ENCODE peak calls at places on chromosomes 3 and 15, in five cellular contexts. F is psoas muscle, A is kidney, X is uterus, G is Panc1. Z is an unnamed sample.
A peak's percentile ranks its signal among the peaks of the same experiment; 100 is the strongest.

GRCh38 chr3:123791898-123792297 is 92.2 kb downstream of the MYLK start:
- DNase-seq in G (no peak), X (no peak), F (no peak), A (no peak), Z (no peak)

GRCh38 chr3:17730318-17730967 is 12.0 kb downstream of the TBC1D5 start:
- DNase-seq in A (no peak), G (no peak), F (no peak), X (no peak), Z (no peak)

GRCh38 chr3:111801697-111802655 is 57.1 kb upstream of the PHLDB2 start:
- DNase-seq in X (no peak), G (no peak), F (no peak), A (no peak), Z (no peak)

GRCh38 chr3:82509951-82510603 is 748.6 kb upstream of the GBE1 start:
- DNase-seq in X (no peak), F (no peak), G (no peak), A (peak; percentile 45), Z (no peak)

GRCh38 chr15:58701376-58701775 is 48.1 kb downstream of the ADAM10 start:
- DNase-seq in X (no peak), F (no peak), G (no peak), A (no peak), Z (no peak)

GRCh38 chr3:169044341-169045113 is 619.0 kb downstream of the MECOM start:
- DNase-seq in G (no peak), F (no peak), A (no peak), X (no peak), Z (no peak)

GRCh38 chr3:194879991-194880939 is 194.6 kb downstream of the FAM43A start:
- DNase-seq in G (no peak), X (peak; percentile 44), F (no peak), A (peak; percentile 81), Z (no peak)

GRCh38 chr3:170907519-170908234 is 760 bp downstream of the EIF5A2 start:
- DNase-seq in X (no peak), F (no peak), A (peak; percentile 55), G (no peak), Z (no peak)

GRCh38 chr3:127423856-127424765 is 136.3 kb upstream of the PRR20G start:
- DNase-seq in A (peak; percentile 42), X (no peak), G (no peak), F (no peak), Z (no peak)

GRCh38 chr15:91127236-91127914 is 27.3 kb downstream of the SV2B start:
- DNase-seq in A (no peak), F (no peak), X (no peak), G (no peak), Z (no peak)

GRCh38 chr3:50913279-50913678 is 238.6 kb downstream of the DOCK3 start:
- DNase-seq in A (no peak), G (no peak), X (no peak), F (no peak), Z (peak; percentile 50)

GRCh38 chr15:84079885-84080777 is 155.4 kb upstream of the GOLGA6L4 start:
- DNase-seq in G (no peak), F (peak; percentile 52), X (no peak), A (peak; percentile 73), Z (peak; percentile 59)

GRCh38 chr3:100682854-100683760 is 26.2 kb upstream of the TFG start:
- DNase-seq in G (no peak), F (no peak), A (peak; percentile 70), X (no peak), Z (no peak)

GRCh38 chr3:130386604-130387263 is 41.3 kb downstream of the COL6A5 start:
- DNase-seq in G (no peak), A (no peak), X (no peak), F (no peak), Z (no peak)

GRCh38 chr3:58135712-58136543 is 74.8 kb downstream of the DNASE1L3 start:
- DNase-seq in X (no peak), G (no peak), A (no peak), F (no peak), Z (no peak)
- TF ChIP-seq CTCF in X (no peak), G (peak; percentile 43), A (peak; percentile 7), F (no peak), Z (peak; percentile 16)

GRCh38 chr3:107975529-107976203 is 115.2 kb downstream of the CD47 start:
- DNase-seq in X (no peak), A (no peak), F (no peak), G (no peak), Z (no peak)
- H3K27ac ChIP-seq in X (no peak overlapping the region), A (no peak overlapping the region), F (no peak overlapping the region), G (no peak overlapping the region), Z (no peak overlapping the region)

GRCh38 chr3:134049676-134050075 is 20.0 kb upstream of the SLCO2A1 start:
- DNase-seq in X (no peak), A (no peak), G (no peak), F (no peak), Z (no peak)

GRCh38 chr3:134040066-134040465 is 10.3 kb upstream of the SLCO2A1 start:
- DNase-seq in A (no peak), X (no peak), F (no peak), G (no peak), Z (no peak)

GRCh38 chr3:134039161-134039862 is 9.6 kb upstream of the SLCO2A1 start:
- DNase-seq in F (no peak), G (no peak), X (no peak), A (no peak), Z (no peak)

GRCh38 chr3:134048278-134048996 is 18.7 kb upstream of the SLCO2A1 start:
- DNase-seq in F (no peak), X (no peak), A (no peak), G (no peak), Z (no peak)

DNA sequence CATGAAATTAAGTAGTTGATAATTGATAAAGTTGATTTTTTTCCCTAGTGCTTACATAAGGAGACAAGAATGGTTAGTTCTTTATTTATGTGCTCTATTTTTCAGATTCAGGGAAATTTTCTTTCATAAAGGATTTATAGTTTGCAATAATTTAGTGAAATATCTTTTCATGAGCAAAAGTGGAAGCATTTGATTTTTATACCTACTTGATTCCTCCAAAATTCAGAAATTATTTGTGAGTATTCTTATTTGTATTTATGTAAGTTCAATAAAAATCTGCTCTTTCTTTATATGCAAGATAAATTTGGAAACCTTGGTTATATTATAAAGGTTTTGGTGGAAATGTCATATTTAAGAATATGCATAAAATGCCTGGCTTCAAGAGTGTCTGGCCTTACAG is 14.7 kb upstream of the SLCO2A1 start:
- DNase-seq in G (no peak), A (no peak), X (no peak), F (no peak), Z (no peak)
- H3K9me3 ChIP-seq in G (peaks cover 26% of the 10 kb centered on the region), A (no peaks in the 10 kb centered on the region), X (no peaks in the 10 kb centered on the region), F (peaks cover 6% of the 10 kb centered on the region), Z (peaks cover 17% of the 10 kb centered on the region)

GRCh38 chr15:57527382-57528091 is 64.2 kb upstream of the MYZAP start:
- DNase-seq in G (peak; percentile 42), F (no peak), X (no peak), A (no peak), Z (no peak)

GRCh38 chr15:57526076-57526475 is 65.6 kb upstream of the MYZAP start:
- DNase-seq in G (no peak), F (no peak), X (no peak), A (no peak), Z (no peak)

GRCh38 chr15:57526615-57527014 is 65.1 kb upstream of the MYZAP start:
- DNase-seq in G (no peak), X (no peak), F (no peak), A (no peak), Z (no peak)

GRCh38 chr15:57529748-57530147 is 62.0 kb upstream of the MYZAP start:
- DNase-seq in X (no peak), F (no peak), A (no peak), G (no peak), Z (no peak)

DNA sequence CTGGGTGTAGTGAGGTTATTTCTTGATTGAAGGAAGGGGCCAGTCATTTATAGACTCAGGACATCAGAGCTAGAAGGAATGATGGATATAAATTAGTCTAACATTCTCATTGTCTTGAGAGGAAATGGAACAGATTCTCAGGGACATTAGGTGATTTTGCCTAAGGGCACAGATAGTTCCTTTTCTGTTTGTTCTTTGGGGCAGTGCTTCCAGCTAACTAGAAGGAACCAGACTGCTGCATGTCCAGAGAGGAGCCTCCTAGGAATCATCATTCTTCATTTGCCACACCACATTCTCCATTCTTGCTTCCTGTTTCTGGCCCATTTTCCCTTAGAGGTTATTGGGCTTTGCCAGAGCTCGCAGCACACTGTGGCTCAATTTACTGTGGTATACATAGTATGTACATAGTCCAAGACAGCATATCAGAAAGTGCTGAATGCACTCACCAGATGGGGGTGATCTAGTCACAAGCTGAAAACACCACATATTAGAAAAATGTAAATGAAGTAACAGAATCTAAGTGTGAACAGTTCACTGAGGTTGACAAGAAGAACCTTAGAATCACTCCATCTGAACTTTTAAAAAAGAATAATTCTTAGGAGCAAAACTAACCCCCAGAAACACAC is 62.7 kb upstream of the MYZAP start:
- DNase-seq in X (no peak), F (no peak), G (no peak), A (no peak), Z (no peak)
- TF ChIP-seq CTCF in X (no peak), F (no peak), G (peak; percentile 4), A (no peak), Z (no peak)

GRCh38 chr3:23820888-23821287 is 15.1 kb downstream of the UBE2E1 start:
- DNase-seq in X (no peak), G (no peak), F (no peak), A (no peak), Z (no peak)
- H3K27ac ChIP-seq in X (no peak overlapping the region), G (no peak overlapping the region), F (no peak overlapping the region), A (no peak overlapping the region), Z (no peak overlapping the region)

GRCh38 chr15:20344601-20345400 is 196.8 kb downstream of the GOLGA6L6 start:
- DNase-seq in F (peak; percentile 48), A (peak; percentile 70), G (no peak), X (no peak), Z (no peak)
- H3K9me3 ChIP-seq in F (no peaks in the 10 kb centered on the region), A (no peaks in the 10 kb centered on the region), G (no peaks in the 10 kb centered on the region), X (peaks cover 12% of the 10 kb centered on the region), Z (peaks cover 7% of the 10 kb centered on the region)

DNA sequence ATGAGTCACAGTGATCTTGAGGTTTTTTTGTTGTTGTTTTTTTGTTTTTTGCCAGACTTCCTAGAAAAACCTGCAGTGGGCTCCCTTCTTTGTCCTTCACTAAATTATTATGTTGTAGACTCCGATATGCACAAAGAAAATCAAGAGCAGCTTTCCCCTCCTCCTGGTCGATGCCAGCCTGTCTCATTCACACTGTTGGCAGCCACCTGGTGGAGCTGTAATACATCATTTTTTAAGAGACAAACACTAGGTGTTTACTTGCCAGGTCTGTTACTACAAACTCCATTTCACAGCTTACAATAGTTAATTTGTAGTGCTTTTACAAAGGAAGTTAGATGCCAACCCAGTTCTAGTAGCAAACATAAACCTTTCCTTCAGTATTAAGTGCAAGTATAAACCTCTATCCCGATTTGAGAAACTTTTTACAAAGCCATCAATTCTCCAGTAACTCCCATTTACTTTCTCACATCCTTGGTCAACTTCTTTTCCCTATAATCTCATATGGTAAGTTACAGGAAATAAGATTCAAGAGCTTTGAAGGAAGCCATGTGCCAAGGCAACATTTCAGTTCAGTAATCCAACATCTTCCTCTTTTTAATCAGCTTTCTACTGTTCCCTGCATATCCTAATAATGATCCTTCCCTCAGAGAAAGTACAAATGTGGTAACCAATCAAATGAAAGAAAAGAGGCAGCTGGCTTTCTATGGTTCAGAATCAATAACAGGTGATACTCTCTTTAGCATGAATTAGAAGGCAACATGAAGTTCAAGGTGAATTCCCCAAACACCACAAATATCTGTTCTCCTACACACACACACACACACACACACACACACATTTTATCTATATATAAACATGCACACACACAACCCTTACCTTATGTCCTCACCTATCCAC is 14.0 kb downstream of the AAGAB start:
- DNase-seq in G (no peak), F (no peak), X (no peak), A (no peak), Z (no peak)
- TF ChIP-seq CTCF in G (peak; percentile 72), F (peak; percentile 23), X (no peak), A (peak; percentile 45), Z (peak; percentile 23)

GRCh38 chr3:11452988-11453847 is 181.0 kb downstream of the ATG7 start:
- DNase-seq in X (peak; percentile 30), F (no peak), A (no peak), G (no peak), Z (no peak)
- H3K27ac ChIP-seq in X (peak overlapping the region; percentile 57), F (peak overlapping the region; percentile 23), A (no peak overlapping the region), G (no peak overlapping the region), Z (no peak overlapping the region)